ENCODE peak calls at places on chromosomes 3 and 15, in five cellular contexts. I is CD8-positive, alpha-beta memory T cell; J is fibroblast of the aortic adventitia; B is fibroblast of gingiva; L is IMR-90. D is an unnamed sample.

GRCh38 chr3:101928890-101929289 is 79.6 kb downstream of the NFKBIZ start:
- DNase-seq in I (no peak), J (peak; percentile 49), B (peak; percentile 24), L (peak; percentile 73), D (no peak)

GRCh38 chr3:52372822-52373504 is 56.8 kb downstream of the DNAH1 start:
- DNase-seq in I (peak; percentile 34), J (no peak), B (no peak), L (no peak), D (no peak)

GRCh38 chr3:22360977-22361376 is 610.0 kb upstream of the ZNF385D start:
- DNase-seq in I (no peak), J (peak; percentile 62), B (peak; percentile 37), L (no peak), D (peak; percentile 5)

GRCh38 chr15:33851079-33851478 is 117.2 kb upstream of the CHRM5 start:
- DNase-seq in I (no peak), J (no peak), B (no peak), L (no peak), D (no peak)

GRCh38 chr3:106673926-106674569 is 703.2 kb upstream of the CCDC54 start:
- DNase-seq in I (no peak), J (peak; percentile 68), B (no peak), L (peak; percentile 47), D (no peak)

GRCh38 chr3:127709320-127710060 is 36.7 kb downstream of the ABTB1 start:
- DNase-seq in I (no peak), J (no peak), B (no peak), L (peak; percentile 66), D (no peak)

GRCh38 chr3:139265131-139266016 is 78.4 kb upstream of the MRPS22 start:
- DNase-seq in I (no peak), J (no peak), B (no peak), L (no peak), D (no peak)

GRCh38 chr3:96086018-96086417 is 728.4 kb upstream of the EPHA6 start:
- DNase-seq in I (no peak), J (no peak), B (no peak), L (no peak), D (no peak)

GRCh38 chr3:16311960-16312451 is 47.0 kb downstream of the OXNAD1 start:
- DNase-seq in I (peak; percentile 79), J (peak; percentile 82), B (peak; percentile 19), L (no peak), D (peak; percentile 48)

GRCh38 chr15:48494646-48495045 is 150.9 kb downstream of the FBN1 start:
- DNase-seq in I (no peak), J (peak; percentile 48), B (peak; percentile 32), L (peak; percentile 31), D (peak; percentile 44)

GRCh38 chr3:99577160-99577559 is 61.2 kb upstream of the COL8A1 start:
- DNase-seq in I (no peak), J (peak; percentile 24), B (peak; percentile 46), L (peak; percentile 46), D (peak; percentile 79)

GRCh38 chr3:48142316-48142870 is 45.8 kb downstream of the CDC25A start:
- DNase-seq in I (no peak), J (no peak), B (no peak), L (no peak), D (no peak)

GRCh38 chr15:95329362-95329761 is 1001.1 kb upstream of the NR2F2 start:
- DNase-seq in I (no peak), J (no peak), B (no peak), L (no peak), D (peak; percentile 9)